ENCODE peak calls at places on chromosomes 6 and 20, in five cellular contexts. Z is foreskin keratinocyte, Y is lower lobe of right lung, Q is upper lobe of left lung, F is heart left ventricle. W is an unnamed sample.

GRCh38 chr6:39209908-39210307 is 19.4 kb downstream of the KCNK5 start:
- ATAC-seq in Y (no peak), Q (no peak), F (no peak), Z (no peak), W (peak; percentile 24)

GRCh38 chr6:158313989-158314388 is 1.7 kb downstream of the TULP4 start:
- ATAC-seq in Z (no peak), Q (peak; percentile 73), Y (peak; percentile 53), F (no peak), W (peak; percentile 49)

GRCh38 chr6:106692112-106692822 is 62.9 kb downstream of the QRSL1 start:
- ATAC-seq in Z (peak; percentile 78), Y (peak; percentile 72), F (no peak), Q (peak; percentile 65), W (peak; percentile 85)

GRCh38 chr20:44644384-44645131 is 6.9 kb downstream of the ADA start:
- ATAC-seq in Y (no peak), Z (no peak), F (no peak), Q (no peak), W (no peak)

GRCh38 chr6:105892577-105893262 is 193.4 kb upstream of the PRDM1 start:
- ATAC-seq in Y (no peak), F (peak; percentile 59), Z (no peak), Q (peak; percentile 19), W (peak; percentile 48)

GRCh38 chr6:1607557-1608221 is 2.0 kb upstream of the FOXC1 start:
- ATAC-seq in F (no peak), Y (no peak), Q (no peak), Z (no peak), W (no peak)

GRCh38 chr20:21510414-21510971 is 3.4 kb downstream of the NKX2-2 start:
- ATAC-seq in Z (no peak), Q (no peak), Y (peak; percentile 31), F (no peak), W (no peak)

GRCh38 chr6:52317841-52318581 is 33.5 kb upstream of the MCM3 start:
- ATAC-seq in Z (peak; percentile 80), F (no peak), Y (peak; percentile 76), Q (peak; percentile 49), W (peak; percentile 48)

GRCh38 chr20:44448753-44449546 is 26.7 kb upstream of the TTPAL start:
- ATAC-seq in Y (no peak), Z (peak; percentile 55), F (no peak), Q (no peak), W (peak; percentile 53)

GRCh38 chr20:32052792-32053362 is 835 bp downstream of the HCK start:
- ATAC-seq in Q (peak; percentile 78), Y (peak; percentile 69), F (peak; percentile 79), Z (no peak), W (peak; percentile 36)

GRCh38 chr6:143621876-143622605 is 55.7 kb upstream of the PHACTR2 start:
- ATAC-seq in Q (no peak), Y (no peak), F (no peak), Z (peak; percentile 62), W (no peak)

GRCh38 chr6:123352279-123352678 is 284.5 kb downstream of the TRDN start:
- ATAC-seq in Z (no peak), Q (no peak), Y (no peak), F (no peak), W (no peak)

GRCh38 chr20:3309226-3309625 is 70.2 kb upstream of the SLC4A11 start:
- ATAC-seq in Q (no peak), Y (no peak), Z (no peak), F (no peak), W (no peak)

GRCh38 chr6:26474439-26474881 is 16.7 kb downstream of the BTN2A1 start:
- ATAC-seq in Y (no peak), Q (no peak), Z (no peak), F (no peak), W (no peak)

GRCh38 chr6:138211048-138211581 is 7.2 kb downstream of the PBOV1 start:
- ATAC-seq in Q (no peak), F (no peak), Z (no peak), Y (peak; percentile 40), W (no peak)

GRCh38 chr20:13221313-13221672 is 219 bp downstream of the ISM1 start:
- ATAC-seq in F (no peak), Q (no peak), Z (peak; percentile 35), Y (no peak), W (no peak)